ENCODE peak calls at places on chromosomes 6 and 20, in seven cellular contexts. F, P, V, D, C, L and K are unnamed samples.

GRCh38 chr6:731924-732323 is 39.0 kb upstream of the EXOC2 start:
- DNase-seq in F (no peak), P (no peak), V (no peak), D (no peak), C (no peak), L (no peak), K (no peak)

GRCh38 chr20:59207742-59208357 is 44.2 kb downstream of the ZNF831 start:
- DNase-seq in F (peak; percentile 42), P (peak; percentile 64), V (peak; percentile 61), D (no peak), C (peak; percentile 68), L (peak; percentile 61), K (no peak)

GRCh38 chr6:36139431-36139830 is 9.1 kb downstream of the MAPK13 start:
- DNase-seq in F (no peak), P (no peak), V (no peak), D (no peak), C (no peak), L (no peak), K (no peak)

GRCh38 chr6:17086469-17086868 is 15.4 kb upstream of the STMND1 start:
- DNase-seq in F (no peak), P (no peak), V (no peak), D (peak; percentile 50), C (peak; percentile 34), L (peak; percentile 34), K (peak; percentile 86)

GRCh38 chr20:37453288-37453687 is 67.8 kb upstream of the NNAT start:
- DNase-seq in F (no peak), P (no peak), V (no peak), D (no peak), C (no peak), L (no peak), K (no peak)

GRCh38 chr6:107813555-107814194 is 10.4 kb downstream of the SCML4 start:
- DNase-seq in F (no peak), P (no peak), V (no peak), D (no peak), C (no peak), L (no peak), K (no peak)

GRCh38 chr20:11153819-11154218 is 480.0 kb upstream of the JAG1 start:
- DNase-seq in F (no peak), P (no peak), V (no peak), D (no peak), C (no peak), L (no peak), K (no peak)

GRCh38 chr6:10271982-10272381 is 142.9 kb downstream of the TFAP2A start:
- DNase-seq in F (no peak), P (no peak), V (no peak), D (no peak), C (no peak), L (no peak), K (no peak)

GRCh38 chr20:3311623-3312022 is 72.6 kb upstream of the SLC4A11 start:
- DNase-seq in F (no peak), P (no peak), V (no peak), D (no peak), C (no peak), L (no peak), K (no peak)

GRCh38 chr6:90000864-90001731 is 106.8 kb downstream of the GJA10 start:
- DNase-seq in F (no peak), P (no peak), V (no peak), D (no peak), C (no peak), L (no peak), K (no peak)

GRCh38 chr6:17585766-17586502 is 14.2 kb upstream of the FAM8A1 start:
- DNase-seq in F (no peak), P (no peak), V (no peak), D (no peak), C (no peak), L (peak; percentile 38), K (no peak)

GRCh38 chr6:28597217-28597835 is 71.6 kb downstream of the GPX5 start:
- DNase-seq in F (no peak), P (no peak), V (no peak), D (no peak), C (no peak), L (no peak), K (no peak)

GRCh38 chr6:149938571-149939462 is 3.0 kb upstream of the ULBP2 start:
- DNase-seq in F (no peak), P (no peak), V (no peak), D (no peak), C (no peak), L (no peak), K (no peak)

GRCh38 chr6:96391776-96392175 is 129.8 kb upstream of the UFL1 start:
- DNase-seq in F (peak; percentile 80), P (no peak), V (no peak), D (no peak), C (peak; percentile 40), L (no peak), K (no peak)